ENCODE peak calls at places on chromosomes 6 and 20, in eight cellular contexts. F is fibroblast of villous mesenchyme, U is cardiac fibroblast, M is AG04450, V is ovary, C is GM06990, Q is tibial artery, D is left lung. B is an unnamed sample.

GRCh38 chr6:44264154-44265002 is 973 bp downstream of the NFKBIE start:
- DNase-seq in F (no peak), U (no peak), M (no peak), V (no peak), C (peak; percentile 72), Q (no peak), D (peak; percentile 84), B (no peak)

GRCh38 chr20:17667445-17667844 is 14.6 kb downstream of the RRBP1 start:
- DNase-seq in F (no peak), U (no peak), M (no peak), V (no peak), C (no peak), Q (no peak), D (no peak), B (no peak)

GRCh38 chr6:36443951-36444428 is 1.2 kb downstream of the KCTD20 start:
- DNase-seq in F (peak; percentile 39), U (peak; percentile 39), M (no peak), V (no peak), C (no peak), Q (no peak), D (no peak), B (peak; percentile 24)

GRCh38 chr6:24283043-24283985 is 74.5 kb downstream of the DCDC2 start:
- DNase-seq in F (peak; percentile 84), U (peak; percentile 91), M (no peak), V (peak; percentile 53), C (peak; percentile 28), Q (peak; percentile 80), D (peak; percentile 76), B (peak; percentile 92)

GRCh38 chr6:10478187-10479040 is 42.7 kb upstream of the GCNT2 start:
- DNase-seq in F (peak; percentile 24), U (peak; percentile 42), M (peak; percentile 2), V (no peak), C (peak; percentile 18), Q (no peak), D (no peak), B (peak; percentile 60)

GRCh38 chr6:45387236-45387635 is 9.5 kb upstream of the SUPT3H start:
- DNase-seq in F (no peak), U (no peak), M (no peak), V (no peak), C (no peak), Q (no peak), D (no peak), B (peak; percentile 14)

GRCh38 chr6:66985816-66986215 is 1278.8 kb upstream of the EYS start:
- DNase-seq in F (no peak), U (no peak), M (no peak), V (no peak), C (no peak), Q (no peak), D (no peak), B (peak; percentile 4)

GRCh38 chr6:72788188-72788587 is 166.3 kb downstream of the KCNQ5 start:
- DNase-seq in F (peak; percentile 69), U (peak; percentile 50), M (peak; percentile 46), V (no peak), C (no peak), Q (no peak), D (no peak), B (peak; percentile 35)

GRCh38 chr20:45069261-45069660 is 31.7 kb downstream of the KCNS1 start:
- DNase-seq in F (peak; percentile 77), U (peak; percentile 33), M (no peak), V (no peak), C (no peak), Q (no peak), D (no peak), B (no peak)

GRCh38 chr6:44298055-44298803 is 14.9 kb downstream of the AARS2 start:
- DNase-seq in F (no peak), U (no peak), M (no peak), V (no peak), C (no peak), Q (no peak), D (no peak), B (peak; percentile 5)

GRCh38 chr20:36285746-36286447 is 20.2 kb upstream of the DLGAP4 start:
- DNase-seq in F (no peak), U (no peak), M (no peak), V (no peak), C (no peak), Q (no peak), D (no peak), B (no peak)

GRCh38 chr20:37384683-37385174 is 38.8 kb downstream of the SRC start:
- DNase-seq in F (peak; percentile 52), U (peak; percentile 53), M (no peak), V (peak; percentile 88), C (peak; percentile 84), Q (peak; percentile 38), D (peak; percentile 68), B (peak; percentile 35)
- H3K4me3 ChIP-seq in F (peak overlapping the region; percentile 40), U (peak overlapping the region; percentile 29), M (peak overlapping the region; percentile 17), V (peak overlapping the region; percentile 37), C (peak overlapping the region; percentile 36), Q (peak overlapping the region; percentile 46), D (peak overlapping the region; percentile 29), B (peak overlapping the region; percentile 57)

GRCh38 chr20:39117486-39117885 is 155.3 kb downstream of the DHX35 start:
- DNase-seq in F (peak; percentile 10), U (peak; percentile 44), M (no peak), V (no peak), C (no peak), Q (no peak), D (no peak), B (peak; percentile 54)

GRCh38 chr20:39124064-39124463 is 161.9 kb downstream of the DHX35 start:
- DNase-seq in F (no peak), U (no peak), M (no peak), V (no peak), C (no peak), Q (no peak), D (no peak), B (no peak)

DNA sequence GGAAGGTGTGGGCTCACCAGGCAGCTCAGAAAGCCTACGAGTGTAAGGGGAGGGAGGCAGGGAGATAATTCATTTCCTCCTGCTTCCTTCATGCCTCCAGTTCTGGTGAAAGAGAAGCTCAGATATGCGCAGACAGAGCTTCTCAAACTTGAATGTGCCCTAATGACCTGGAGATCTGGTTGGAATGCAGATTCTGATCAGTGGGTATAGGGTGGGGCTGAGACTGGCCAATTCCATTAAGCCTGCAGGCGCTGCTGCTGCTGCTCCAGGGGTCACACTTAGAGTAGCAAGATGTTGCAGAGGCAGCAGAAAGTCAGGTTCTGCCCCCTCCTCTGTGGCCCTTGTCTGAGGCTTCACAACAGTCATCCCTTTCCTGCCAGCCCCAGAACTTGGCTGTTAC is 161.0 kb downstream of the DHX35 start:
- DNase-seq in F (no peak), U (no peak), M (no peak), V (no peak), C (no peak), Q (no peak), D (no peak), B (no peak)
- H3K4me3 ChIP-seq in F (no peak overlapping the region), U (no peak overlapping the region), M (no peak overlapping the region), V (no peak overlapping the region), C (no peak overlapping the region), Q (no peak overlapping the region), D (no peak overlapping the region), B (no peak overlapping the region)

DNA sequence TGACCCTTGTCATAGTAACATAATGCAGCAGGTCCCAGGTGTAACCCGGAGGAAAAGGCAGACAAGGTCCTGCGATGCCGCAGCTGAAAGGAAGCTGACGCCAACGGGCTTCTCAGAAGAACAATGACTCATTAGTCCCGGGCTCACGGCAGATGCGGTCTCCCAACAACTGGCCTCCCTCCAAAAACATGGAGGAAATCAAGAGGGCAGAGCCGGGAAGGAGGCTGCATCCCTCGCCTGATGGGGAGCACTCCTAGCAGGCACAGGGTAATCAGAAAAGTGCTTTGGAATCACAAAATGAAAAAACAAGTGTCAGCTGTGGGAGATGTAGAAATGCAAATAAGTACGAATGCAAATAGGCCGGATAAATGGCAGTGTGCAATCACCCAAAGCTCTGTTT is 165.2 kb upstream of the AGPAT4 start:
- DNase-seq in F (peak; percentile 83), U (peak; percentile 95), M (peak; percentile 63), V (peak; percentile 52), C (no peak), Q (no peak), D (no peak), B (peak; percentile 94)
- H3K4me3 ChIP-seq in F (no peak overlapping the region), U (no peak overlapping the region), M (no peak overlapping the region), V (no peak overlapping the region), C (no peak overlapping the region), Q (peak overlapping the region; percentile 6), D (no peak overlapping the region), B (no peak overlapping the region)

GRCh38 chr20:25081730-25082497 is at the start of gene VSX1:
- DNase-seq in F (no peak), U (no peak), M (no peak), V (no peak), C (no peak), Q (no peak), D (no peak), B (no peak)

GRCh38 chr20:25082498-25082873 is 545 bp upstream of the VSX1 start:
- DNase-seq in F (no peak), U (no peak), M (no peak), V (no peak), C (no peak), Q (no peak), D (no peak), B (no peak)

GRCh38 chr20:25079171-25079570 is 2.8 kb downstream of the VSX1 start:
- DNase-seq in F (no peak), U (no peak), M (no peak), V (no peak), C (no peak), Q (no peak), D (no peak), B (no peak)

GRCh38 chr20:25083141-25083772 is 1.3 kb upstream of the VSX1 start:
- DNase-seq in F (no peak), U (no peak), M (no peak), V (no peak), C (no peak), Q (no peak), D (no peak), B (no peak)

GRCh38 chr20:25081065-25081729 is 744 bp downstream of the VSX1 start:
- DNase-seq in F (peak; percentile 6), U (no peak), M (no peak), V (peak; percentile 46), C (no peak), Q (no peak), D (no peak), B (no peak)
- H3K4me3 ChIP-seq in F (no peak overlapping the region), U (no peak overlapping the region), M (no peak overlapping the region), V (no peak overlapping the region), C (no peak overlapping the region), Q (no peak overlapping the region), D (no peak overlapping the region), B (no peak overlapping the region)